ENCODE peak calls at places on chromosomes 3 and 15, in nine cellular contexts. M is RPMI8226; V is GM13976; N is left ventricle myocardium inferior; Y is germinal center; R is CD4-positive, alpha-beta T cell; K is stimulated activated CD4-positive, alpha-beta T cell treated with anti-CD3 and anti-CD28 coated beads, Interleukin-1b, Interleukin-23, amount 100 ng/mL, for 1 hour; X is stimulated activated CD8-positive, alpha-beta memory T cell treated with anti-CD3 and anti-CD28 coated beads, Interleukin-15, amount 100 ng/mL, for 4 hours; S is choroid plexus epithelial cell. P is an unnamed sample.
A peak's percentile ranks its signal among the peaks of the same experiment; 100 is the strongest.

GRCh38 chr15:80562846-80563245 is 132.3 kb upstream of the ABHD17C start:
- DNase-seq in M (no peak), Y (no peak), X (no peak), V (peak; percentile 7), R (no peak), N (no peak), K (no peak), S (no peak), P (no peak)

GRCh38 chr3:16101295-16102186 is 72.9 kb upstream of the GALNT15 start:
- DNase-seq in V (no peak), M (no peak), X (no peak), N (no peak), S (no peak), Y (no peak), R (no peak), K (no peak), P (no peak)

GRCh38 chr15:70519004-70519365 is 244.4 kb downstream of the UACA start:
- DNase-seq in K (no peak), M (no peak), V (no peak), Y (no peak), S (no peak), R (no peak), X (no peak), N (no peak), P (no peak)

GRCh38 chr3:22159004-22159695 is 408.1 kb upstream of the ZNF385D start:
- DNase-seq in N (no peak), M (no peak), X (no peak), V (no peak), Y (no peak), R (no peak), S (no peak), K (no peak), P (no peak)

GRCh38 chr3:16849795-16850194 is 35.0 kb upstream of the PLCL2 start:
- DNase-seq in M (no peak), K (no peak), N (no peak), R (no peak), X (no peak), S (peak; percentile 83), Y (no peak), V (no peak), P (no peak)

GRCh38 chr3:17845026-17845425 is 102.6 kb upstream of the TBC1D5 start:
- DNase-seq in X (no peak), M (no peak), Y (no peak), V (no peak), S (no peak), N (no peak), R (no peak), K (no peak), P (no peak)

GRCh38 chr3:152193673-152194267 is 75.0 kb upstream of the MBNL1 start:
- DNase-seq in Y (no peak), S (no peak), V (peak; percentile 31), R (no peak), N (no peak), K (no peak), M (peak; percentile 75), X (no peak), P (peak; percentile 29)

GRCh38 chr3:9214599-9214998 is 34.8 kb downstream of the SRGAP3 start:
- DNase-seq in V (no peak), S (peak; percentile 79), M (no peak), Y (no peak), N (no peak), X (no peak), R (no peak), K (no peak), P (no peak)

GRCh38 chr3:197789309-197789708 is 1.7 kb upstream of the LRCH3 start:
- DNase-seq in R (no peak), Y (no peak), V (no peak), M (no peak), N (no peak), K (no peak), S (no peak), X (no peak), P (no peak)

GRCh38 chr3:125959317-125960065 is 9.5 kb upstream of the ROPN1B start:
- DNase-seq in X (no peak), K (no peak), Y (no peak), N (no peak), R (no peak), M (no peak), S (no peak), V (no peak), P (no peak)

GRCh38 chr3:27666708-27667107 is 55.4 kb downstream of the EOMES start:
- DNase-seq in S (peak; percentile 96), K (no peak), R (no peak), Y (peak; percentile 33), M (peak; percentile 42), X (no peak), N (peak; percentile 56), V (no peak), P (no peak)

GRCh38 chr3:153880493-153880892 is 240.7 kb upstream of the ARHGEF26 start:
- DNase-seq in V (no peak), X (no peak), S (no peak), R (no peak), Y (no peak), N (no peak), K (no peak), M (no peak), P (no peak)

GRCh38 chr15:28110416-28110975 is 11.4 kb upstream of the OCA2 start:
- DNase-seq in R (no peak), K (no peak), X (no peak), S (no peak), N (no peak), V (no peak), Y (no peak), M (no peak), P (no peak)

GRCh38 chr15:71802770-71803169 is 7.6 kb upstream of the NR2E3 start:
- DNase-seq in Y (peak; percentile 43), N (no peak), K (no peak), R (no peak), S (no peak), X (no peak), M (peak; percentile 81), V (peak; percentile 75), P (no peak)

GRCh38 chr3:73074681-73075305 is 13.3 kb downstream of the EBLN2 start:
- DNase-seq in K (no peak), V (no peak), R (no peak), X (no peak), M (no peak), S (no peak), N (no peak), Y (no peak), P (no peak)

GRCh38 chr3:43063114-43063513 is 42.8 kb downstream of the POMGNT2 start:
- DNase-seq in S (no peak), N (no peak), X (no peak), R (no peak), K (no peak), V (no peak), M (no peak), Y (no peak), P (no peak)

GRCh38 chr3:36944641-36945270 is at the start of gene TRANK1:
- DNase-seq in X (peak; percentile 75), R (peak; percentile 76), Y (peak; percentile 89), S (peak; percentile 63), K (peak; percentile 55), N (peak; percentile 63), M (no peak), V (peak; percentile 80), P (peak; percentile 80)

GRCh38 chr3:186882881-186883685 is 40.6 kb downstream of the ADIPOQ start:
- DNase-seq in Y (no peak), R (no peak), S (peak; percentile 79), K (peak; percentile 4), M (no peak), X (no peak), N (no peak), V (no peak), P (no peak)

GRCh38 chr3:126960604-126960995 is 22.3 kb upstream of the PLXNA1 start:
- DNase-seq in M (no peak), N (peak; percentile 55), S (no peak), V (no peak), R (no peak), X (no peak), Y (no peak), K (no peak), P (no peak)

GRCh38 chr15:89361451-89362202 is 27.0 kb upstream of the POLG start:
- DNase-seq in Y (peak; percentile 82), N (peak; percentile 61), M (peak; percentile 81), R (peak; percentile 65), S (peak; percentile 65), X (no peak), V (peak; percentile 84), K (peak; percentile 38), P (peak; percentile 50)

GRCh38 chr15:87269566-87269965 is 987.0 kb downstream of the NTRK3 start:
- DNase-seq in X (no peak), N (no peak), V (no peak), M (no peak), R (no peak), K (no peak), S (peak; percentile 33), Y (no peak), P (no peak)

GRCh38 chr3:87792532-87793321 is 266.1 kb downstream of the CGGBP1 start:
- DNase-seq in X (no peak), R (no peak), S (peak; percentile 24), K (no peak), M (no peak), Y (no peak), N (no peak), V (peak; percentile 21), P (no peak)

GRCh38 chr3:196080517-196080841 is 1.4 kb downstream of the TFRC start:
- DNase-seq in K (no peak), V (no peak), R (no peak), S (no peak), M (no peak), N (no peak), Y (no peak), X (no peak), P (no peak)

GRCh38 chr15:92797168-92798052 is 102.7 kb upstream of the CHD2 start:
- DNase-seq in M (peak; percentile 91), R (no peak), S (peak; percentile 88), N (no peak), X (no peak), K (no peak), V (peak; percentile 65), Y (peak; percentile 55), P (no peak)

GRCh38 chr3:57017481-57017880 is 43.0 kb upstream of the SPATA12 start:
- DNase-seq in N (no peak), R (no peak), M (no peak), K (no peak), V (no peak), X (no peak), S (peak; percentile 13), Y (no peak), P (no peak)

GRCh38 chr3:110667216-110667615 is 404.4 kb upstream of the NECTIN3 start:
- DNase-seq in V (no peak), M (no peak), N (no peak), K (no peak), X (no peak), S (no peak), Y (no peak), R (no peak), P (no peak)

GRCh38 chr3:185934726-185935464 is 2.9 kb downstream of the TRA2B start:
- DNase-seq in N (no peak), V (no peak), R (no peak), K (no peak), Y (no peak), X (no peak), S (no peak), M (no peak), P (no peak)

GRCh38 chr3:64067510-64068346 is 44.4 kb upstream of the PSMD6 start:
- DNase-seq in S (no peak), K (no peak), X (no peak), Y (no peak), V (no peak), R (no peak), M (no peak), N (peak; percentile 18), P (no peak)

GRCh38 chr15:88896339-88897033 is 1.1 kb upstream of the HAPLN3 start:
- DNase-seq in N (no peak), V (no peak), S (no peak), M (no peak), K (no peak), X (no peak), Y (no peak), R (no peak), P (no peak)

GRCh38 chr15:49747340-49747739 is 126.5 kb downstream of the DTWD1 start:
- DNase-seq in S (no peak), M (no peak), V (no peak), N (no peak), R (no peak), Y (no peak), X (no peak), K (no peak), P (no peak)

GRCh38 chr3:124007186-124007585 is 15.3 kb upstream of the ROPN1 start:
- DNase-seq in M (no peak), X (no peak), S (no peak), N (no peak), V (no peak), K (no peak), R (no peak), Y (no peak), P (no peak)